ENCODE peak calls at places on chromosomes 16 and 17, in eight cellular contexts. One of them, this sample, is unnamed.

GRCh38 chr16:54066451-54067056 is 220.0 kb downstream of the IRX3 start:
- DNase-seq in stimulated activated CD8-positive, alpha-beta memory T cell treated with anti-CD3 and anti-CD28 coated beads, Interleukin-7, amount 100 ng/mL, for 24 hours: no peak
- DNase-seq in fibroblast of the aortic adventitia: no peak
- DNase-seq in AG04450: no peak
- DNase-seq in stimulated activated naive B cell treated with anti-CD40 and anti-IgM and Interleukin-4, amounts not matched to agents 10 μg/mL and 1 μg/mL and 100 μg/mL, for 72 hours: no peak
- DNase-seq in AG10803: no peak
- DNase-seq in omental fat pad: no peak
- DNase-seq in cardiac fibroblast: peak
- DNase-seq in this sample: no peak

GRCh38 chr17:42422412-42422957 is 571 bp downstream of the CAVIN1 start:
- DNase-seq in stimulated activated CD8-positive, alpha-beta memory T cell treated with anti-CD3 and anti-CD28 coated beads, Interleukin-7, amount 100 ng/mL, for 24 hours: no peak
- DNase-seq in fibroblast of the aortic adventitia: no peak
- DNase-seq in AG04450: no peak
- DNase-seq in stimulated activated naive B cell treated with anti-CD40 and anti-IgM and Interleukin-4, amounts not matched to agents 10 μg/mL and 1 μg/mL and 100 μg/mL, for 72 hours: no peak
- DNase-seq in AG10803: no peak
- DNase-seq in omental fat pad: no peak
- DNase-seq in cardiac fibroblast: peak
- DNase-seq in this sample: peak

GRCh38 chr16:10150906-10151305 is 31.3 kb downstream of the GRIN2A start:
- DNase-seq in stimulated activated CD8-positive, alpha-beta memory T cell treated with anti-CD3 and anti-CD28 coated beads, Interleukin-7, amount 100 ng/mL, for 24 hours: no peak
- DNase-seq in fibroblast of the aortic adventitia: no peak
- DNase-seq in AG04450: no peak
- DNase-seq in stimulated activated naive B cell treated with anti-CD40 and anti-IgM and Interleukin-4, amounts not matched to agents 10 μg/mL and 1 μg/mL and 100 μg/mL, for 72 hours: no peak
- DNase-seq in AG10803: no peak
- DNase-seq in omental fat pad: no peak
- DNase-seq in cardiac fibroblast: no peak
- DNase-seq in this sample: no peak

GRCh38 chr17:28282596-28282995 is 36.4 kb upstream of the TMEM97 start:
- DNase-seq in stimulated activated CD8-positive, alpha-beta memory T cell treated with anti-CD3 and anti-CD28 coated beads, Interleukin-7, amount 100 ng/mL, for 24 hours: no peak
- DNase-seq in fibroblast of the aortic adventitia: peak
- DNase-seq in AG04450: peak
- DNase-seq in stimulated activated naive B cell treated with anti-CD40 and anti-IgM and Interleukin-4, amounts not matched to agents 10 μg/mL and 1 μg/mL and 100 μg/mL, for 72 hours: no peak
- DNase-seq in AG10803: peak
- DNase-seq in omental fat pad: no peak
- DNase-seq in cardiac fibroblast: peak
- DNase-seq in this sample: no peak

GRCh38 chr16:1430759-1431496 is at the start of gene PERCC1:
- DNase-seq in stimulated activated CD8-positive, alpha-beta memory T cell treated with anti-CD3 and anti-CD28 coated beads, Interleukin-7, amount 100 ng/mL, for 24 hours: no peak
- DNase-seq in fibroblast of the aortic adventitia: no peak
- DNase-seq in AG04450: no peak
- DNase-seq in stimulated activated naive B cell treated with anti-CD40 and anti-IgM and Interleukin-4, amounts not matched to agents 10 μg/mL and 1 μg/mL and 100 μg/mL, for 72 hours: no peak
- DNase-seq in AG10803: no peak
- DNase-seq in omental fat pad: no peak
- DNase-seq in cardiac fibroblast: no peak
- DNase-seq in this sample: no peak

GRCh38 chr16:63323722-63324121 is 1287.5 kb upstream of the CDH8 start:
- DNase-seq in stimulated activated CD8-positive, alpha-beta memory T cell treated with anti-CD3 and anti-CD28 coated beads, Interleukin-7, amount 100 ng/mL, for 24 hours: no peak
- DNase-seq in fibroblast of the aortic adventitia: no peak
- DNase-seq in AG04450: no peak
- DNase-seq in stimulated activated naive B cell treated with anti-CD40 and anti-IgM and Interleukin-4, amounts not matched to agents 10 μg/mL and 1 μg/mL and 100 μg/mL, for 72 hours: no peak
- DNase-seq in AG10803: no peak
- DNase-seq in omental fat pad: no peak
- DNase-seq in cardiac fibroblast: no peak
- DNase-seq in this sample: no peak

GRCh38 chr16:77963185-77964044 is 58.9 kb upstream of the CLEC3A start:
- DNase-seq in stimulated activated CD8-positive, alpha-beta memory T cell treated with anti-CD3 and anti-CD28 coated beads, Interleukin-7, amount 100 ng/mL, for 24 hours: no peak
- DNase-seq in fibroblast of the aortic adventitia: no peak
- DNase-seq in AG04450: no peak
- DNase-seq in stimulated activated naive B cell treated with anti-CD40 and anti-IgM and Interleukin-4, amounts not matched to agents 10 μg/mL and 1 μg/mL and 100 μg/mL, for 72 hours: no peak
- DNase-seq in AG10803: no peak
- DNase-seq in omental fat pad: no peak
- DNase-seq in cardiac fibroblast: no peak
- DNase-seq in this sample: no peak

GRCh38 chr16:85363881-85364280 is 249.2 kb upstream of the GSE1 start:
- DNase-seq in stimulated activated CD8-positive, alpha-beta memory T cell treated with anti-CD3 and anti-CD28 coated beads, Interleukin-7, amount 100 ng/mL, for 24 hours: no peak
- DNase-seq in fibroblast of the aortic adventitia: no peak
- DNase-seq in AG04450: peak
- DNase-seq in stimulated activated naive B cell treated with anti-CD40 and anti-IgM and Interleukin-4, amounts not matched to agents 10 μg/mL and 1 μg/mL and 100 μg/mL, for 72 hours: no peak
- DNase-seq in AG10803: peak
- DNase-seq in omental fat pad: no peak
- DNase-seq in cardiac fibroblast: no peak
- DNase-seq in this sample: no peak

GRCh38 chr17:77502626-77503292 is 362.0 kb downstream of the SEC14L1 start:
- DNase-seq in stimulated activated CD8-positive, alpha-beta memory T cell treated with anti-CD3 and anti-CD28 coated beads, Interleukin-7, amount 100 ng/mL, for 24 hours: no peak
- DNase-seq in fibroblast of the aortic adventitia: no peak
- DNase-seq in AG04450: no peak
- DNase-seq in stimulated activated naive B cell treated with anti-CD40 and anti-IgM and Interleukin-4, amounts not matched to agents 10 μg/mL and 1 μg/mL and 100 μg/mL, for 72 hours: no peak
- DNase-seq in AG10803: no peak
- DNase-seq in omental fat pad: no peak
- DNase-seq in cardiac fibroblast: no peak
- DNase-seq in this sample: no peak

GRCh38 chr17:27778193-27778592 is 22.1 kb downstream of the NOS2 start:
- DNase-seq in stimulated activated CD8-positive, alpha-beta memory T cell treated with anti-CD3 and anti-CD28 coated beads, Interleukin-7, amount 100 ng/mL, for 24 hours: no peak
- DNase-seq in fibroblast of the aortic adventitia: peak
- DNase-seq in AG04450: no peak
- DNase-seq in stimulated activated naive B cell treated with anti-CD40 and anti-IgM and Interleukin-4, amounts not matched to agents 10 μg/mL and 1 μg/mL and 100 μg/mL, for 72 hours: no peak
- DNase-seq in AG10803: peak
- DNase-seq in omental fat pad: no peak
- DNase-seq in cardiac fibroblast: peak
- DNase-seq in this sample: no peak

GRCh38 chr17:51342257-51342656 is 81.9 kb downstream of the UTP18 start:
- DNase-seq in stimulated activated CD8-positive, alpha-beta memory T cell treated with anti-CD3 and anti-CD28 coated beads, Interleukin-7, amount 100 ng/mL, for 24 hours: no peak
- DNase-seq in fibroblast of the aortic adventitia: no peak
- DNase-seq in AG04450: no peak
- DNase-seq in stimulated activated naive B cell treated with anti-CD40 and anti-IgM and Interleukin-4, amounts not matched to agents 10 μg/mL and 1 μg/mL and 100 μg/mL, for 72 hours: no peak
- DNase-seq in AG10803: no peak
- DNase-seq in omental fat pad: no peak
- DNase-seq in cardiac fibroblast: no peak
- DNase-seq in this sample: no peak

GRCh38 chr16:28012031-28012445 is 51.5 kb downstream of the GSG1L start:
- DNase-seq in stimulated activated CD8-positive, alpha-beta memory T cell treated with anti-CD3 and anti-CD28 coated beads, Interleukin-7, amount 100 ng/mL, for 24 hours: no peak
- DNase-seq in fibroblast of the aortic adventitia: no peak
- DNase-seq in AG04450: peak
- DNase-seq in stimulated activated naive B cell treated with anti-CD40 and anti-IgM and Interleukin-4, amounts not matched to agents 10 μg/mL and 1 μg/mL and 100 μg/mL, for 72 hours: no peak
- DNase-seq in AG10803: no peak
- DNase-seq in omental fat pad: no peak
- DNase-seq in cardiac fibroblast: peak
- DNase-seq in this sample: no peak

GRCh38 chr17:77963441-77963840 is 4.9 kb downstream of the TNRC6C start:
- DNase-seq in stimulated activated CD8-positive, alpha-beta memory T cell treated with anti-CD3 and anti-CD28 coated beads, Interleukin-7, amount 100 ng/mL, for 24 hours: no peak
- DNase-seq in fibroblast of the aortic adventitia: peak
- DNase-seq in AG04450: peak
- DNase-seq in stimulated activated naive B cell treated with anti-CD40 and anti-IgM and Interleukin-4, amounts not matched to agents 10 μg/mL and 1 μg/mL and 100 μg/mL, for 72 hours: no peak
- DNase-seq in AG10803: peak
- DNase-seq in omental fat pad: no peak
- DNase-seq in cardiac fibroblast: peak
- DNase-seq in this sample: no peak

GRCh38 chr16:30357715-30358576 is 2.8 kb upstream of the CD2BP2 start:
- DNase-seq in stimulated activated CD8-positive, alpha-beta memory T cell treated with anti-CD3 and anti-CD28 coated beads, Interleukin-7, amount 100 ng/mL, for 24 hours: no peak
- DNase-seq in fibroblast of the aortic adventitia: no peak
- DNase-seq in AG04450: no peak
- DNase-seq in stimulated activated naive B cell treated with anti-CD40 and anti-IgM and Interleukin-4, amounts not matched to agents 10 μg/mL and 1 μg/mL and 100 μg/mL, for 72 hours: no peak
- DNase-seq in AG10803: no peak
- DNase-seq in omental fat pad: no peak
- DNase-seq in cardiac fibroblast: no peak
- DNase-seq in this sample: no peak